ENCODE peak calls at places on chromosomes 5 and 9, in five cellular contexts. D is trophoblast cell, O is neuronal stem cell, N is IMR-90, P is mesenchymal stem cell. T is an unnamed sample.

GRCh38 chr9:22813520-22813919 is 366.9 kb downstream of the DMRTA1 start:
- DNase-seq in P (peak), O (peak), D (no peak), N (peak), T (no peak)

GRCh38 chr5:64954518-64954917 is 185.8 kb downstream of the CWC27 start:
- DNase-seq in P (no peak), N (no peak), D (no peak), O (no peak), T (no peak)

GRCh38 chr5:73623929-73624404 is 2.0 kb upstream of the ARHGEF28 start:
- DNase-seq in N (no peak), O (no peak), D (no peak), P (no peak), T (no peak)

GRCh38 chr9:78821126-78821822 is 524.3 kb downstream of the PSAT1 start:
- DNase-seq in P (peak), D (no peak), O (no peak), N (peak), T (no peak)

GRCh38 chr9:116549061-116549664 is 137.9 kb upstream of the TRIM32 start:
- DNase-seq in D (peak), N (peak), P (peak), O (no peak), T (no peak)

GRCh38 chr9:5958273-5958672 is 57.2 kb downstream of the RANBP6 start:
- DNase-seq in D (no peak), N (no peak), O (no peak), P (no peak), T (no peak)

GRCh38 chr5:74441616-74442015 is 198.9 kb downstream of the ENC1 start:
- DNase-seq in D (no peak), P (no peak), N (no peak), O (no peak), T (no peak)

GRCh38 chr5:153792305-153792704 is 246.4 kb downstream of the FAM114A2 start:
- DNase-seq in P (no peak), O (no peak), D (no peak), N (no peak), T (no peak)

GRCh38 chr5:75844301-75844700 is 127.1 kb upstream of the POC5 start:
- DNase-seq in O (no peak), D (no peak), N (no peak), P (no peak), T (no peak)

GRCh38 chr5:180862645-180863044 is 1.6 kb upstream of the ZFP62 start:
- DNase-seq in D (no peak), O (no peak), P (no peak), N (no peak), T (peak)

GRCh38 chr9:135102331-135102730 is 14.9 kb downstream of the OLFM1 start:
- DNase-seq in O (no peak), P (no peak), N (no peak), D (no peak), T (no peak)

GRCh38 chr5:109614316-109614715 is 75.4 kb upstream of the MAN2A1 start:
- DNase-seq in N (no peak), O (no peak), P (no peak), D (no peak), T (no peak)

GRCh38 chr5:109619661-109620060 is 70.1 kb upstream of the MAN2A1 start:
- DNase-seq in D (no peak), O (no peak), N (no peak), P (no peak), T (no peak)

GRCh38 chr5:109620651-109621050 is 69.1 kb upstream of the MAN2A1 start:
- DNase-seq in O (no peak), D (no peak), P (no peak), N (no peak), T (no peak)

GRCh38 chr5:109619024-109619460 is 70.7 kb upstream of the MAN2A1 start:
- DNase-seq in P (no peak), N (no peak), D (no peak), O (no peak), T (no peak)
- H4K91ac ChIP-seq in P (no peak), N (no peak), D (no peak), O (no peak), T (no peak)

DNA sequence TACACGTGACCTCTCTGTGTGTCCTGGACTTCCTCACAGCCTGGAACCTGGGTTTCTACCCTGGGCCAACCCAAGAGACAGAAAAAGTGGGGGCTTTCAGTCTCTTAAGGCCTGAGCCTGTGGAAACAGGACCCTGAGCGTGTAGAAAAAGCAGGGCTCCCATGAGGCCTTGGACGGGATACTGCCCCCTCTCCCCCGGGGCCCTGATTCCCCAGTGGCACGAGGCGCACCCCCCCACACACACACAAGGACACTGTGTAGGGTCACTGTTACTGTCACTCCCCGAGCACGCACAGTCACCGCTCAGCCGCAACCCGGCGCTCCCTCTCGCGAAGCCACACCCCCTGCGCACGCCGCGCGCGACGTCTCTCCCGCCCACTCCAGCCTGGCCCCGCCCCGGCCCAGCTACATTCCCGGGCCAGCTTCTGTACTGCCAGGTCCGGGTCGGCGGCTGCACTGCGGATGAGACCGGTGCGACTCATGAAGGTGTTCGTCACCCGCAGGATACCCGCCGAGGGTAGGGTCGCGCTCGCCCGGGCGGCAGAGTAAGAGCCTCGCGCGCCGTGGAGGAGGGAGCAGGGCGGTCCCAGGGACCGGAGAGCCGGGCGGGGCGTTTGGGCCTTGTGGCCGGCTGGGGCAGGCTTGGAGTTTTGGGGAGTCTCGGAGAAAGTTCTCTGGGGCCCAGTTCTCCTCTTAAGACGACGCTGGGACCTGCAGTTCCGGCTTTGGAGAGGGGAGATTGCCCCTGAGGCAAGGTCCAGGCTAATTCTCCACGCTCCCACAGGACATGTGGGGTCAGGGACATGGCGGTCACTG is at the start of gene GRHPR:
- DNase-seq in P (peak), D (peak), N (peak), O (peak), T (peak)
- H3K14ac ChIP-seq in P (peak), D (peak), N (peak), O (peak), T (peak)

GRCh38 chr5:91224969-91225368 is 158.1 kb downstream of the ARRDC3 start:
- DNase-seq in N (no peak), D (no peak), O (no peak), P (no peak), T (no peak)
- H3K4ac ChIP-seq in N (no peak), D (no peak), O (no peak), P (no peak), T (no peak)

GRCh38 chr5:7391215-7391614 is 4.7 kb upstream of the ADCY2 start:
- DNase-seq in N (no peak), P (no peak), O (peak), D (no peak), T (no peak)
- H4K91ac ChIP-seq in N (no peak), P (no peak), O (no peak), D (no peak), T (no peak)

GRCh38 chr9:126291925-126292324 is 34.7 kb upstream of the MVB12B start:
- DNase-seq in O (no peak), D (no peak), N (no peak), P (no peak), T (no peak)

GRCh38 chr9:126292736-126293521 is 33.7 kb upstream of the MVB12B start:
- DNase-seq in P (no peak), D (no peak), N (no peak), O (no peak), T (no peak)

GRCh38 chr9:126290871-126291270 is 35.8 kb upstream of the MVB12B start:
- DNase-seq in N (no peak), O (no peak), D (no peak), P (no peak), T (no peak)

GRCh38 chr9:126283799-126284465 is 42.7 kb upstream of the MVB12B start:
- DNase-seq in O (no peak), N (no peak), D (no peak), P (no peak), T (no peak)

DNA sequence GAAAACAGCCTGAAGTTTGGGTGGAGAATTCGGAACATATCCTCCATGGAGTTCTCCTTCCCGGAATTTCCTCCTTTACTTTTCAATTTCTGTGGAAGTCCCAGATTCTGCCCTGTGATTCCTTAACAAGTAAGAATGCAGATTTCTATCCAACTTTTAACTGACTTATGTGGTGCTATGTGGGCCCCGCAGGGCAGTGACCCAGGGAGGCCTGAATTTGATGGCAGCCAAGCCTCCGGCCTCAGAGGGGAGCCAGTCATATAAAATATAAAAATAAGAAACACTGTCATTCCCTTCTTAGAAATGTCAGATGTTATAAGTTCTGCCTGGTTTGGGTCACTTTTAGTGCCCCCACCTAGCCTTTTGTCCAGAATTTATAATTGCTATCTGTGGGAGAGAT is 39.2 kb upstream of the MVB12B start:
- DNase-seq in P (no peak), N (no peak), O (no peak), D (peak), T (no peak)
- H3K14ac ChIP-seq in P (no peak), N (no peak), O (no peak), D (no peak), T (no peak)

DNA sequence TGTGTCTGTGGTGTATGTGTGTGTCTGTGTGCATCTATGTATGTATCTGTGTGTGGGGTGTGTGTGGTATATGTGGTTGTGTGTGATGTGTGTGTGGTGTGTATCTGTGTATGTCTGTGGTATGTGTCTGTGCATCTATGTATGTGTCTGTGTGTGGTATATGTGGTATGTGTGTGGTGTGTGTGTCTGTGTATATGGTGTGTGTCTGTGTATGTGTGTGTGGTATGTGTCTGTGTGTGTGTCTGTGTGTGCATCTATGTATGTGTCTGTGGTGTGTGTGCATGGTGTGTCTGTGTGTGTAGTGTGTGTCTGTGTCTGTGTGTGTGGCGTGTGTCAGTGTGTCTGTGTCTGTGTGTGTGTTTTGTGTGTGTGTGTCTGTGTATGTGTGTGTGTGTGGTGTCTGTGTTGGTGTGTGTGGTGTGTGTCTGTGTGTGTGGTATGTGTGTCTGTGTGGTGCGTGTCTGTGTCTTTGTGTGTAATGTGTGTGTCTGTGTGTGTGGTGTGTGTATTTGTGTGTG is 121.9 kb upstream of the MVB12B start:
- DNase-seq in N (no peak), D (no peak), P (no peak), O (no peak), T (no peak)
- H3K4ac ChIP-seq in N (no peak), D (no peak), P (no peak), O (no peak), T (no peak)

DNA sequence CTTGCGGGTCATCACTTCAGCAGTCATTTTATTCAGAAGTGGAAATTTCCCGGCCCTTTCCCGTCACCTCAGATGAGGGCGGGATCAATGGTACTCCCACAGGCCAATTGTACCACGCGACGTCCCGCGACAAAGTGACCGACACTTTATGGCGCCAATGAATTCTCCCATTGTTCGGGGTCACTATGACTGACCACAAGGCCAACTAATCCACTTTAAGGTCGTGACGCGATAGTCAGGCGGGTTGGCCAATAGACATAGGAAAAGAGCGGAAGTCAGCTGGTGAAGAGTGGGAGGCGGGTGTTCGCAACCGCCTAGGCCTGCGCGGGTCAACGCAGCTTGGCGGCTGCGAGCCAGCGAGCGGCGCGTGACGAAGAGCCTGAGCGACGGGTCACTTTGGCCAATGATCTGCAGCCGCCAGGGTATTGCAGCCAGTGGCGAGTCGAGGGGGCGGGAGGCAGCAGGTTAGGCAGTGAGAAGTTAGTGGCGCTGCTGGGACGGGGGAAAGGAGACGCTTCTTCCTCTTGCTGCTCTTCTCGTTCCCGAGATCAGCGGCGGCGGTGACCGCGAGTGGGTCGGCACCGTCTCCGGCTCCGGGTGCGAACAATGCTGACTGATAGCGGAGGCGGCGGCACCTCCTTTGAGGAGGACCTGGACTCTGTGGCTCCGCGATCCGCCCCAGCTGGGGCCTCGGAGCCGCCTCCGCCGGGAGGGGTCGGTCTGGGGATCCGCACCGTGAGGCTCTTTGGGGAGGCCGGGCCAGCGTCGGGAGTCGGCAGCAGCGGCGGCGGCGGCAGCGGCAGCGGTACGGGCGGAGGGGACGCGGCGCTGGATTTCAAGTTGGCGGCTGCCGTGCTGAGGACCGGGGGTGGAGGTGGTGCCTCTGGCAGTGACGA is at the start of gene ANKHD1:
- DNase-seq in D (peak), O (peak), N (peak), P (peak), T (peak)
- H4K91ac ChIP-seq in D (peak), O (peak), N (peak), P (peak), T (peak)

DNA sequence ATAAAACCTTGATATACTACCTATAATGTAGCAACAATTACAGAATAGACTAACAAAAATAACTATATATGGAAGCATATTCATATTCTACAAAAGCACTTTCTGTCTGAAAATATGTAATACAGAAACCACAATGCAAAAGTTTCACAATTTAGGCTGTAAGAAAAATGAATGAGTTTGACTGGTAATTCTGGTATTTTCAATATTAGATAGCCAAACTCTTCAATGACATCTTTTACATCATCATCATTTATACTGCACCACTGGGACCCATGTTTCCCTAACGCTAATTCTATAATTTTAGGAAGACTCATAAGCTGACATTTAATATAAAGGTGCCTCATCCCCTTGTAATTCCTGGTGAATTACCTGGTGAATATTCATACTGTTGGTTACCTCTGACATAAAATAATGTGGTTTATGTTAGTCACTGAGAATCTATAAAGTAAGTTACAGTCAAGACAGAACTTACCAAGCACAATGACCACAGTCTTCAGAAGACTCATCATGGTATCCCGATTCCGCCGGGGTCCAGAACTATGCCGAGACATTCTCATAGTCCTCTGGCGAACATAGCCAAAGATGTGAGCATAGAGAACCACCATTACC is 97.2 kb downstream of the LPAR1 start:
- DNase-seq in O (no peak), N (no peak), P (no peak), D (no peak), T (no peak)
- H3K14ac ChIP-seq in O (no peak), N (no peak), P (no peak), D (no peak), T (no peak)

GRCh38 chr5:41247135-41247534 is 33.8 kb upstream of the C6 start:
- DNase-seq in O (no peak), D (no peak), N (no peak), P (no peak), T (no peak)

GRCh38 chr5:41256400-41256799 is 43.1 kb upstream of the C6 start:
- DNase-seq in N (no peak), O (no peak), P (no peak), D (no peak), T (no peak)

GRCh38 chr5:41253109-41253508 is 39.8 kb upstream of the C6 start:
- DNase-seq in O (no peak), N (no peak), D (no peak), P (no peak), T (no peak)

GRCh38 chr5:41250351-41250987 is 37.1 kb upstream of the C6 start:
- DNase-seq in P (no peak), O (no peak), D (peak), N (no peak), T (no peak)

GRCh38 chr5:41252036-41252435 is 38.7 kb upstream of the C6 start:
- DNase-seq in P (no peak), O (no peak), N (peak), D (no peak), T (no peak)
- H3K4ac ChIP-seq in P (no peak), O (no peak), N (peak), D (no peak), T (no peak)

T was measured in H9.